ENCODE peak calls at places on chromosome 1, in five cellular contexts. One of them, this sample, is unnamed.
A peak's percentile ranks its signal among the peaks of the same experiment; 100 is the strongest.

GRCh38 chr1:86866665-86867064 is 47.3 kb downstream of the SELENOF start:
- DNase-seq in Karpas-422: no peak
- DNase-seq in cardiac muscle cell: peak; percentile 65
- DNase-seq in GM23248: peak; percentile 75
- DNase-seq in HepG2: no peak
- DNase-seq in this sample: no peak

GRCh38 chr1:176051902-176052518 is 155.1 kb downstream of the COP1 start:
- DNase-seq in Karpas-422: no peak
- DNase-seq in cardiac muscle cell: peak; percentile 21
- DNase-seq in GM23248: peak; percentile 8
- DNase-seq in HepG2: peak; percentile 16
- DNase-seq in this sample: no peak

GRCh38 chr1:163361123-163361934 is 39.6 kb downstream of the NUF2 start:
- DNase-seq in Karpas-422: peak; percentile 67
- DNase-seq in cardiac muscle cell: peak; percentile 34
- DNase-seq in GM23248: peak; percentile 26
- DNase-seq in HepG2: peak; percentile 12
- DNase-seq in this sample: no peak

GRCh38 chr1:14733053-14733778 is 134.7 kb downstream of the KAZN start:
- DNase-seq in Karpas-422: no peak
- DNase-seq in cardiac muscle cell: no peak
- DNase-seq in GM23248: peak; percentile 43
- DNase-seq in HepG2: peak; percentile 8
- DNase-seq in this sample: no peak

GRCh38 chr1:78375996-78376395 is 114.8 kb upstream of the PTGFR start:
- DNase-seq in Karpas-422: no peak
- DNase-seq in cardiac muscle cell: peak; percentile 57
- DNase-seq in GM23248: peak; percentile 58
- DNase-seq in HepG2: no peak
- DNase-seq in this sample: no peak

GRCh38 chr1:58721247-58721820 is 21.5 kb upstream of the MYSM1 start:
- DNase-seq in Karpas-422: no peak
- DNase-seq in cardiac muscle cell: no peak
- DNase-seq in GM23248: peak; percentile 56
- DNase-seq in HepG2: no peak
- DNase-seq in this sample: no peak

GRCh38 chr1:225771661-225772322 is 5.8 kb upstream of the SRP9 start:
- DNase-seq in Karpas-422: peak; percentile 41
- DNase-seq in cardiac muscle cell: no peak
- DNase-seq in GM23248: no peak
- DNase-seq in HepG2: no peak
- DNase-seq in this sample: no peak

GRCh38 chr1:6033124-6033523 is 12.6 kb upstream of the KCNAB2 start:
- DNase-seq in Karpas-422: no peak
- DNase-seq in cardiac muscle cell: no peak
- DNase-seq in GM23248: no peak
- DNase-seq in HepG2: no peak
- DNase-seq in this sample: no peak

GRCh38 chr1:47371016-47371517 is 37.5 kb downstream of the CMPK1 start:
- DNase-seq in Karpas-422: no peak
- DNase-seq in cardiac muscle cell: no peak
- DNase-seq in GM23248: peak; percentile 8
- DNase-seq in HepG2: no peak
- DNase-seq in this sample: no peak

GRCh38 chr1:66335859-66336640 is 197.9 kb upstream of the SGIP1 start:
- DNase-seq in Karpas-422: peak; percentile 60
- DNase-seq in cardiac muscle cell: peak; percentile 91
- DNase-seq in GM23248: peak; percentile 61
- DNase-seq in HepG2: no peak
- DNase-seq in this sample: no peak

GRCh38 chr1:86504130-86504479 is 35.4 kb downstream of the CLCA1 start:
- DNase-seq in Karpas-422: peak; percentile 6
- DNase-seq in cardiac muscle cell: no peak
- DNase-seq in GM23248: no peak
- DNase-seq in HepG2: no peak
- DNase-seq in this sample: peak; percentile 60

GRCh38 chr1:26531651-26532131 is 2.1 kb downstream of the RPS6KA1 start:
- DNase-seq in Karpas-422: no peak
- DNase-seq in cardiac muscle cell: no peak
- DNase-seq in GM23248: no peak
- DNase-seq in HepG2: no peak
- DNase-seq in this sample: peak; percentile 71

GRCh38 chr1:54763814-54764131 is 550 bp downstream of the PARS2 start:
- DNase-seq in Karpas-422: peak; percentile 69
- DNase-seq in cardiac muscle cell: no peak
- DNase-seq in GM23248: peak; percentile 59
- DNase-seq in HepG2: peak; percentile 10
- DNase-seq in this sample: no peak

GRCh38 chr1:45654540-45655280 is 30.9 kb upstream of the CCDC17 start:
- DNase-seq in Karpas-422: no peak
- DNase-seq in cardiac muscle cell: peak; percentile 12
- DNase-seq in GM23248: peak; percentile 49
- DNase-seq in HepG2: no peak
- DNase-seq in this sample: no peak

GRCh38 chr1:60848583-60849188 is 233.7 kb upstream of the NFIA start:
- DNase-seq in Karpas-422: peak; percentile 65
- DNase-seq in cardiac muscle cell: peak; percentile 74
- DNase-seq in GM23248: peak; percentile 57
- DNase-seq in HepG2: no peak
- DNase-seq in this sample: no peak

GRCh38 chr1:228039006-228039481 is 32.2 kb downstream of the WNT3A start:
- DNase-seq in Karpas-422: no peak
- DNase-seq in cardiac muscle cell: no peak
- DNase-seq in GM23248: no peak
- DNase-seq in HepG2: no peak
- DNase-seq in this sample: no peak

GRCh38 chr1:1120866-1121563 is 5.1 kb upstream of the C1orf159 start:
- DNase-seq in Karpas-422: no peak
- DNase-seq in cardiac muscle cell: no peak
- DNase-seq in GM23248: no peak
- DNase-seq in HepG2: no peak
- DNase-seq in this sample: no peak

GRCh38 chr1:58017641-58018040 is 528.9 kb downstream of the OMA1 start:
- DNase-seq in Karpas-422: no peak
- DNase-seq in cardiac muscle cell: no peak
- DNase-seq in GM23248: no peak
- DNase-seq in HepG2: no peak
- DNase-seq in this sample: no peak

GRCh38 chr1:199089393-199090122 is 450.7 kb downstream of the PTPRC start:
- DNase-seq in Karpas-422: no peak
- DNase-seq in cardiac muscle cell: no peak
- DNase-seq in GM23248: no peak
- DNase-seq in HepG2: no peak
- DNase-seq in this sample: no peak

GRCh38 chr1:40736085-40736531 is 44.6 kb downstream of the NFYC start:
- DNase-seq in Karpas-422: no peak
- DNase-seq in cardiac muscle cell: peak; percentile 70
- DNase-seq in GM23248: peak; percentile 60
- DNase-seq in HepG2: no peak
- DNase-seq in this sample: no peak

GRCh38 chr1:223628233-223628632 is 37.3 kb downstream of the CAPN8 start:
- DNase-seq in Karpas-422: peak; percentile 82
- DNase-seq in cardiac muscle cell: peak; percentile 51
- DNase-seq in GM23248: peak; percentile 71
- DNase-seq in HepG2: peak; percentile 50
- DNase-seq in this sample: no peak

GRCh38 chr1:33986389-33987095 is 122.7 kb downstream of the HMGB4 start:
- DNase-seq in Karpas-422: no peak
- DNase-seq in cardiac muscle cell: peak; percentile 44
- DNase-seq in GM23248: peak; percentile 95
- DNase-seq in HepG2: no peak
- DNase-seq in this sample: no peak

GRCh38 chr1:14413809-14414208 is 184.7 kb upstream of the KAZN start:
- DNase-seq in Karpas-422: no peak
- DNase-seq in cardiac muscle cell: peak; percentile 54
- DNase-seq in GM23248: peak; percentile 46
- DNase-seq in HepG2: no peak
- DNase-seq in this sample: no peak

GRCh38 chr1:242440757-242441156 is 83.7 kb downstream of the PLD5 start:
- DNase-seq in Karpas-422: no peak
- DNase-seq in cardiac muscle cell: no peak
- DNase-seq in GM23248: no peak
- DNase-seq in HepG2: no peak
- DNase-seq in this sample: no peak

GRCh38 chr1:226735576-226735975 is 3.5 kb downstream of the ITPKB start:
- DNase-seq in Karpas-422: peak; percentile 60
- DNase-seq in cardiac muscle cell: no peak
- DNase-seq in GM23248: no peak
- DNase-seq in HepG2: no peak
- DNase-seq in this sample: no peak

GRCh38 chr1:91891486-91891885 is 5.5 kb upstream of the TGFBR3 start:
- DNase-seq in Karpas-422: no peak
- DNase-seq in cardiac muscle cell: peak; percentile 89
- DNase-seq in GM23248: peak; percentile 68
- DNase-seq in HepG2: no peak
- DNase-seq in this sample: no peak

GRCh38 chr1:108617008-108617723 is 43.7 kb downstream of the HENMT1 start:
- DNase-seq in Karpas-422: no peak
- DNase-seq in cardiac muscle cell: no peak
- DNase-seq in GM23248: no peak
- DNase-seq in HepG2: no peak
- DNase-seq in this sample: no peak

GRCh38 chr1:10033359-10033845 is 644 bp downstream of the UBE4B start:
- DNase-seq in Karpas-422: peak; percentile 63
- DNase-seq in cardiac muscle cell: peak; percentile 34
- DNase-seq in GM23248: peak; percentile 78
- DNase-seq in HepG2: peak; percentile 51
- DNase-seq in this sample: no peak

GRCh38 chr1:87787551-87787950 is 458.9 kb downstream of the LMO4 start:
- DNase-seq in Karpas-422: no peak
- DNase-seq in cardiac muscle cell: no peak
- DNase-seq in GM23248: peak; percentile 38
- DNase-seq in HepG2: peak; percentile 69
- DNase-seq in this sample: no peak

GRCh38 chr1:40769815-40770214 is 13.8 kb upstream of the KCNQ4 start:
- DNase-seq in Karpas-422: peak; percentile 62
- DNase-seq in cardiac muscle cell: no peak
- DNase-seq in GM23248: peak; percentile 10
- DNase-seq in HepG2: no peak
- DNase-seq in this sample: no peak

GRCh38 chr1:111604931-111605330 is 14.7 kb upstream of the RAP1A start:
- DNase-seq in Karpas-422: no peak
- DNase-seq in cardiac muscle cell: peak; percentile 46
- DNase-seq in GM23248: peak; percentile 84
- DNase-seq in HepG2: no peak
- DNase-seq in this sample: no peak

GRCh38 chr1:161084205-161084988 is 5.0 kb downstream of the NECTIN4 start:
- DNase-seq in Karpas-422: no peak
- DNase-seq in cardiac muscle cell: peak; percentile 47
- DNase-seq in GM23248: no peak
- DNase-seq in HepG2: no peak
- DNase-seq in this sample: no peak

GRCh38 chr1:116665001-116665400 is 2.5 kb downstream of the IGSF3 start:
- DNase-seq in Karpas-422: no peak
- DNase-seq in cardiac muscle cell: no peak
- DNase-seq in GM23248: no peak
- DNase-seq in HepG2: no peak
- DNase-seq in this sample: no peak
- H3K27ac ChIP-seq in Karpas-422: no peak overlapping the region
- H3K27ac ChIP-seq in cardiac muscle cell: no peak overlapping the region
- H3K27ac ChIP-seq in GM23248: no peak overlapping the region
- H3K27ac ChIP-seq in HepG2: no peak overlapping the region
- H3K27ac ChIP-seq in this sample: no peak overlapping the region

GRCh38 chr1:18362150-18362549 is 118.6 kb upstream of the KLHDC7A start:
- DNase-seq in Karpas-422: no peak
- DNase-seq in cardiac muscle cell: no peak
- DNase-seq in GM23248: no peak
- DNase-seq in HepG2: no peak
- DNase-seq in this sample: no peak

GRCh38 chr1:18360251-18360650 is 120.5 kb upstream of the KLHDC7A start:
- DNase-seq in Karpas-422: no peak
- DNase-seq in cardiac muscle cell: no peak
- DNase-seq in GM23248: no peak
- DNase-seq in HepG2: no peak
- DNase-seq in this sample: no peak

GRCh38 chr1:18358600-18358999 is 122.1 kb upstream of the KLHDC7A start:
- DNase-seq in Karpas-422: no peak
- DNase-seq in cardiac muscle cell: no peak
- DNase-seq in GM23248: no peak
- DNase-seq in HepG2: no peak
- DNase-seq in this sample: no peak

GRCh38 chr1:18365099-18365705 is 115.5 kb upstream of the KLHDC7A start:
- DNase-seq in Karpas-422: no peak
- DNase-seq in cardiac muscle cell: no peak
- DNase-seq in GM23248: no peak
- DNase-seq in HepG2: no peak
- DNase-seq in this sample: no peak

DNA sequence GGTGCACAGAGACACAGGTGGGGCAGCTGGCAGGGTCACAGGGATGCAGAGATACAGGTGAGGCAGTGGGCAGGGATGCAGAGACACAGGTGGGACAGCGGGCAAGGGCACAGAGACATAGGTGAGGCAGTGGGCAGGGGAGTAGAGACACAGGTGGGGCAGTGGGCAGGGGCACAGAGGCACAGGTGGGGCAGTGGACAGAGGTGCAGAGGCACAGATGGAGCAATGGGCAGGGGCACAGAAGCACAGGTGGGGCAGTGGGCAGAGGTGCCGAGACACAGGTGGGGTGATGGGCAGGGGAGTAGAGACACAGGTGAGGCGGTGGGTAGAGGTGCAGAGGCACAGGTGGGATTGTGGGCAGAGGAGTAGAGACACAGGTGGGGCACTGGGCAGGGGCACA is 117.3 kb upstream of the KLHDC7A start:
- DNase-seq in Karpas-422: no peak
- DNase-seq in cardiac muscle cell: no peak
- DNase-seq in GM23248: no peak
- DNase-seq in HepG2: no peak
- DNase-seq in this sample: no peak
- H3K9me3 ChIP-seq in Karpas-422: no peaks in the 10 kb centered on the region
- H3K9me3 ChIP-seq in cardiac muscle cell: no peaks in the 10 kb centered on the region
- H3K9me3 ChIP-seq in GM23248: no peaks in the 10 kb centered on the region
- H3K9me3 ChIP-seq in HepG2: no peaks in the 10 kb centered on the region
- H3K9me3 ChIP-seq in this sample: no peaks in the 10 kb centered on the region

GRCh38 chr1:36824390-36824861 is 209.9 kb downstream of the GRIK3 start:
- DNase-seq in Karpas-422: no peak
- DNase-seq in cardiac muscle cell: peak; percentile 43
- DNase-seq in GM23248: no peak
- DNase-seq in HepG2: no peak
- DNase-seq in this sample: no peak
- H3K27ac ChIP-seq in Karpas-422: no peak overlapping the region
- H3K27ac ChIP-seq in cardiac muscle cell: no peak overlapping the region
- H3K27ac ChIP-seq in GM23248: no peak overlapping the region
- H3K27ac ChIP-seq in HepG2: no peak overlapping the region
- H3K27ac ChIP-seq in this sample: no peak overlapping the region

DNA sequence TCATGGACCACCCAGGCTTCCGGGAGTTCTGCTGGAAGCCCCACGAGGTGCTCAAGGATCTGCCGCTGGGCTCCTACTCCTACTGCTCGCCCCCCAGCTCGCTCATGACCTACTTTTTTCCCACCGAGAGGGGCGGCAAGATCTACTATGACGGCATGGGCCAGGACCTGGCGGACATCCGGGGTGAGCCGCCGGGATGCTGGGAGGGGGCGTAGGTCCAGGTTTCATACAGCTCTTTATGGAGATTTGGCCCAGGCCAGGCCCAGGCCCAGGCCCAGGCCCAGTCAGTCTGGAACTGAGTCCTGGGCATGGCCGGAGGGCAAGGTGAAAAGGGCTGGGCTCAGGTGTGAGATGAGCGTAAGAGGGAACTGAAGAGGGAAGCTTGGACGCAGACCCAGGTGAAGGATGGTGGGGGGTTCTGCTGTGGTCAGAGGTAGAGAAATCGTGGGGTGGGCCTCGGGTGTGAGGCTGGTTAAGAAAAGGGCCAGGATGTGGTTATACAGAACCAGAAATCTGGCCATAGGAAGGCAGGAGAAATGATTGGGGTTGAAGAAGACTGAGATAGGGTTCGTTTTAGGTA is 23.0 kb downstream of the DISP3 start:
- DNase-seq in Karpas-422: no peak
- DNase-seq in cardiac muscle cell: no peak
- DNase-seq in GM23248: no peak
- DNase-seq in HepG2: no peak
- DNase-seq in this sample: no peak
- H3K9me3 ChIP-seq in Karpas-422: peaks cover 6% of the 10 kb centered on the region
- H3K9me3 ChIP-seq in cardiac muscle cell: no peaks in the 10 kb centered on the region
- H3K9me3 ChIP-seq in GM23248: peaks cover 7% of the 10 kb centered on the region
- H3K9me3 ChIP-seq in HepG2: peaks cover 29% of the 10 kb centered on the region
- H3K9me3 ChIP-seq in this sample: no peaks in the 10 kb centered on the region

This sample was measured in left lung.